ENCODE peak calls at places on chromosomes 12 and 14, in four cellular contexts. S is HepG2, N is neural progenitor cell, B is lower lobe of right lung. L is an unnamed sample. For H3K27me3, the result is how much of the 10 kb centered on the place peaks cover.

GRCh38 chr12:52606581-52607241 is 5.4 kb upstream of the KRT72 start:
- DNase-seq in S (no peak), N (no peak), B (no peak), L (no peak)

GRCh38 chr14:45904313-45904712 is 651.3 kb upstream of the MIS18BP1 start:
- DNase-seq in S (no peak), N (no peak), B (no peak), L (no peak)

GRCh38 chr14:61438860-61439765 is 117.7 kb downstream of the PRKCH start:
- DNase-seq in S (peak), N (peak), B (peak), L (peak)

GRCh38 chr14:22448035-22448904 is 140.8 kb downstream of the DAD1 start:
- DNase-seq in S (no peak), N (no peak), B (no peak), L (peak)

GRCh38 chr12:99043319-99043914 is 398.3 kb downstream of the APAF1 start:
- DNase-seq in S (peak), N (peak), B (peak), L (peak)

GRCh38 chr12:111467092-111467861 is 61.6 kb downstream of the SH2B3 start:
- DNase-seq in S (peak), N (no peak), B (no peak), L (no peak)

GRCh38 chr12:43835264-43835655 is 621 bp upstream of the TMEM117 start:
- DNase-seq in S (no peak), N (no peak), B (no peak), L (no peak)

GRCh38 chr12:4856556-4856955 is 53.1 kb upstream of the KCNA1 start:
- DNase-seq in S (no peak), N (no peak), B (no peak), L (no peak)

GRCh38 chr14:31545328-31545727 is 15.9 kb upstream of the NUBPL start:
- DNase-seq in S (no peak), N (no peak), B (no peak), L (no peak)

GRCh38 chr12:114920828-114921579 is 237.0 kb upstream of the TBX3 start:
- DNase-seq in S (no peak), N (no peak), B (no peak), L (no peak)

GRCh38 chr12:17134315-17134714 is 528.4 kb upstream of the LMO3 start:
- DNase-seq in S (no peak), N (no peak), B (no peak), L (no peak)

DNA sequence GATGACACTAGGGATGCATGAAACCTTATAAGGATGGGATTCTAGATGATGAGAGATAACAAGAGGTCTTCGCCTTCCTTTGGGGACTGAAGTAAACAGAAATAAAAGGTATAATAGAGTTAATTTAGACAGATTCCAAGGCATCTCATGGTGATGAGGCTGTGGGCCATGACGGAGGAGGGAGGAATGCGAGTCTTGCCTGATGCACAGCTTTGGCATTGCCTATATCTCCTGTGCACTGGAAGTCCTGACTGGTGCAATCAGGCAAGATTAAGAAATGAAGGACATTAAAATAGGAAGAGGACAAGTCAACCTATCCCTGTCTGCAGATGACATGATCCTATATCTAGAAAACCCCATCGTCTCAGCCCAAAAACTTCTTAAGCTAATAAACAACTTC is 526.4 kb upstream of the LMO3 start:
- DNase-seq in S (no peak), N (no peak), B (no peak), L (no peak)
- H3K27me3 ChIP-seq in S (under half), N (under half), B (under half), L (under half)

DNA sequence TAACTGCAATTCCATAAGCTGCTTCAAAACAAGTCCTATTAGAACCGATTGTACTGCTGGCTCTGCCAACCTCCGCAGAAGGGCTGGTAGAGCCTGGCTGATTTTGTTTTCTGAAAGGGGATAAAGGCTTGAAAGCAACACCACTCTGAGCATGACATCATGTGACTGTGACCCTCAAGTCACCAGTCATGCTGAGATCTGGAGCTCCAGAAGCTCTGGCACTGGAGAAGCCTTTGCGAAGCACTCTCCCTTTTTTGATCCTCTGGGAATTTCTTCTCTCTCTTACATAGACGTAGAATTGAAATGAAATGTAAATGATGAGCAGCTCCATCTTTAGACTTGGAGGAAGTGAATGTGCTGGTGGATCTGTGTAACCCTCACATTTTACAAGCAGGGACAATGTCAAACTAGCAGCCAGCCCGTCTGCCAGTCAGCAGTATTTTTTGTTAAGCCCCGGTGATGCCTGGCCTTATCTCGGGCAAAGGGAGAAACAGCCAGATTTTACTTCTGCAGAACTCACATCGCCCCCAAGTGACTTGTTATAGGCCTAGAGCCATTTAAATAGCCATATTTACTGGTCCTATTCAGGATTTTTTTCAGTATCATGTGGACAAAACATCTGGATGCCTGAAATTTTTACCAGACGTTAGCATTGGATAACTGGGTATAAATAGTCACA is 112.1 kb upstream of the NPAS3 start:
- DNase-seq in S (no peak), N (peak), B (no peak), L (no peak)
- H3K4me3 ChIP-seq in S (no peak), N (no peak), B (no peak), L (no peak)

GRCh38 chr14:72726444-72726843 is 167.5 kb downstream of the DPF3 start:
- DNase-seq in S (no peak), N (no peak), B (no peak), L (no peak)
- H3K27me3 ChIP-seq in S (under half), N (under half), B (under half), L (under half)

GRCh38 chr14:23536494-23536893 is 15.1 kb downstream of the ZFHX2 start:
- DNase-seq in S (no peak), N (no peak), B (no peak), L (no peak)
- H3K4me3 ChIP-seq in S (no peak), N (no peak), B (no peak), L (no peak)

DNA sequence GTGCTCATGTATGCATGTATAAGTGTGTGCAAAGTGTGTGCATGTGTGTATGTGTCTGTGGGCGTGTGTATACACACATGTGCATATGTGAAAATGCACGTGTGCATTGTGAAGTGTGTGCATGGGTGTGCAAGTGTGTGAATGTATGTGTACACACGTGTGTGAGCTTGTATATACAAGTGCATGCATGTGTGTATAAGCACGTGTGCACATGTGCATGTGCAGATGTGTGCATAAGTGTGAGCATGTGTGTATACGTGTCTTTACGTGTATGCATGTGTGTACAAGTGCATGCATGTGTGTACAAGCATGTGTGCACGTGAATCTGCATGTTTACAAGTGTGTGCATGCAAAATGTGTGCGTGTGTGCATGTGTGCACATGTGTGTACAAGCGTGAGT is 13.4 kb upstream of the GALNT9 start:
- DNase-seq in S (no peak), N (no peak), B (no peak), L (no peak)
- H3K27me3 ChIP-seq in S (under half), N (half or more), B (under half), L (under half)

GRCh38 chr14:68322970-68323620 is 469.8 kb downstream of the ZFP36L1 start:
- DNase-seq in S (peak), N (no peak), B (no peak), L (no peak)
- H3K4me3 ChIP-seq in S (no peak), N (no peak), B (no peak), L (no peak)

GRCh38 chr12:53700567-53700966 is 24.7 kb upstream of the ATP5MC2 start:
- DNase-seq in S (no peak), N (no peak), B (no peak), L (no peak)
- H3K27me3 ChIP-seq in S (under half), N (half or more), B (half or more), L (under half)

GRCh38 chr12:109432431-109432830 is 44.7 kb downstream of the KCTD10 start:
- DNase-seq in S (no peak), N (no peak), B (no peak), L (no peak)

GRCh38 chr12:109434556-109434955 is 42.5 kb downstream of the KCTD10 start:
- DNase-seq in S (no peak), N (no peak), B (no peak), L (no peak)

GRCh38 chr12:109433618-109434017 is 43.5 kb downstream of the KCTD10 start:
- DNase-seq in S (no peak), N (peak), B (no peak), L (no peak)

GRCh38 chr12:109430244-109430643 is 46.9 kb downstream of the KCTD10 start:
- DNase-seq in S (no peak), N (no peak), B (no peak), L (no peak)

GRCh38 chr12:109432842-109433304 is 44.2 kb downstream of the KCTD10 start:
- DNase-seq in S (peak), N (peak), B (peak), L (peak)
- H3K4me3 ChIP-seq in S (peak), N (no peak), B (no peak), L (no peak)

GRCh38 chr12:94143444-94143843 is 4.9 kb upstream of the PLXNC1 start:
- DNase-seq in S (no peak), N (no peak), B (no peak), L (no peak)
- H3K27me3 ChIP-seq in S (under half), N (under half), B (under half), L (under half)

GRCh38 chr14:64504310-64504896 is at the start of gene ZBTB1:
- DNase-seq in S (peak), N (peak), B (peak), L (peak)
- H3K4me3 ChIP-seq in S (peak), N (peak), B (peak), L (peak)

L was measured in GM06990.